ENCODE peak calls at places on chromosomes 13 and 19, in six cellular contexts. H, R, P, M, E and X are unnamed samples.
A peak's percentile ranks its signal among the peaks of the same experiment; 100 is the strongest.

GRCh38 chr19:8611890-8612806 is 1.6 kb upstream of the ADAMTS10 start:
- DNase-seq in H (no peak), R (no peak), P (no peak), M (no peak), E (peak; percentile 84), X (peak; percentile 10)

GRCh38 chr19:35991731-35992450 is 3.1 kb upstream of the SDHAF1 start:
- DNase-seq in H (no peak), R (no peak), P (no peak), M (no peak), E (no peak), X (no peak)

GRCh38 chr13:99926014-99926731 is 45.4 kb downstream of the ZIC5 start:
- DNase-seq in H (peak; percentile 4), R (no peak), P (peak; percentile 93), M (no peak), E (peak; percentile 12), X (peak; percentile 23)

GRCh38 chr19:42440357-42441046 is 2.2 kb downstream of the CXCL17 start:
- DNase-seq in H (peak; percentile 92), R (peak; percentile 83), P (peak; percentile 46), M (peak; percentile 72), E (peak; percentile 75), X (peak; percentile 61)

GRCh38 chr19:49555600-49556411 is 24.6 kb downstream of the NOSIP start:
- DNase-seq in H (no peak), R (peak; percentile 75), P (no peak), M (peak; percentile 73), E (peak; percentile 51), X (no peak)

GRCh38 chr19:32890841-32891240 is 21.3 kb upstream of the SLC7A9 start:
- DNase-seq in H (no peak), R (no peak), P (no peak), M (no peak), E (no peak), X (no peak)

GRCh38 chr13:92838786-92839185 is 387.8 kb upstream of the GPC6 start:
- DNase-seq in H (no peak), R (no peak), P (no peak), M (no peak), E (peak; percentile 89), X (peak; percentile 34)

GRCh38 chr19:58543826-58544590 is at the start of gene TRIM28:
- DNase-seq in H (peak; percentile 100), R (peak; percentile 100), P (no peak), M (no peak), E (peak; percentile 99), X (peak; percentile 99)

GRCh38 chr13:75226755-75227435 is 255.1 kb downstream of the TBC1D4 start:
- DNase-seq in H (no peak), R (no peak), P (no peak), M (no peak), E (peak; percentile 94), X (peak; percentile 93)

GRCh38 chr13:107864543-107865460 is 350.5 kb downstream of the LIG4 start:
- DNase-seq in H (peak; percentile 8), R (no peak), P (peak; percentile 49), M (no peak), E (peak; percentile 83), X (no peak)

GRCh38 chr19:36113895-36114762 is 546 bp downstream of the POLR2I start:
- DNase-seq in H (no peak), R (peak; percentile 22), P (peak; percentile 36), M (no peak), E (peak; percentile 28), X (peak; percentile 10)

GRCh38 chr13:66154981-66155380 is 1075.2 kb downstream of the PCDH9 start:
- DNase-seq in H (no peak), R (no peak), P (no peak), M (no peak), E (peak; percentile 54), X (peak; percentile 2)

GRCh38 chr19:49780861-49781260 is 14.1 kb downstream of the AP2A1 start:
- DNase-seq in H (no peak), R (no peak), P (no peak), M (no peak), E (no peak), X (no peak)

GRCh38 chr13:85544756-85545155 is 254.5 kb downstream of the SLITRK6 start:
- DNase-seq in H (no peak), R (no peak), P (no peak), M (no peak), E (no peak), X (no peak)

GRCh38 chr19:2171349-2172145 is 7.8 kb downstream of the DOT1L start:
- DNase-seq in H (peak; percentile 43), R (peak; percentile 70), P (peak; percentile 44), M (peak; percentile 52), E (no peak), X (no peak)